ENCODE peak calls at places on chromosomes 3 and 15, in ten cellular contexts. U is fibroblast of lung; A is foreskin fibroblast; T is fibroblast of the aortic adventitia; D is HFFc6; C is GM10248; E is CD8-positive, alpha-beta T cell; M is heart left ventricle; J is NB4; W is mucosa of descending colon. Y is an unnamed sample.

GRCh38 chr3:184676927-184677326 is 34.9 kb downstream of the MAGEF1 start:
- DNase-seq in U (no peak), A (no peak), T (no peak), D (no peak), C (no peak), E (no peak), M (no peak), J (peak), W (no peak), Y (no peak)

GRCh38 chr3:142735462-142735861 is 11.6 kb downstream of the TRPC1 start:
- DNase-seq in U (no peak), A (no peak), T (no peak), D (no peak), C (no peak), E (no peak), M (no peak), J (no peak), W (no peak), Y (no peak)

GRCh38 chr3:114480442-114480841 is 186.6 kb downstream of the TIGIT start:
- DNase-seq in U (no peak), A (peak), T (peak), D (no peak), C (no peak), E (no peak), M (no peak), J (no peak), W (no peak), Y (no peak)

GRCh38 chr15:58159827-58160386 is 21.7 kb downstream of the AQP9 start:
- DNase-seq in U (no peak), A (no peak), T (no peak), D (no peak), C (no peak), E (no peak), M (no peak), J (no peak), W (no peak), Y (no peak)

GRCh38 chr3:134419214-134419965 is 45.1 kb upstream of the AMOTL2 start:
- DNase-seq in U (no peak), A (no peak), T (no peak), D (no peak), C (no peak), E (no peak), M (no peak), J (no peak), W (no peak), Y (no peak)

GRCh38 chr3:65019412-65020093 is 331.8 kb upstream of the ADAMTS9 start:
- DNase-seq in U (peak), A (peak), T (no peak), D (no peak), C (no peak), E (no peak), M (no peak), J (no peak), W (no peak), Y (no peak)

GRCh38 chr15:65408370-65409283 is 14.1 kb downstream of the IGDCC4 start:
- DNase-seq in U (peak), A (no peak), T (no peak), D (no peak), C (no peak), E (no peak), M (no peak), J (no peak), W (no peak), Y (no peak)

GRCh38 chr3:120349819-120350125 is 618 bp upstream of the LRRC58 start:
- DNase-seq in U (no peak), A (no peak), T (no peak), D (no peak), C (no peak), E (no peak), M (no peak), J (no peak), W (no peak), Y (no peak)

GRCh38 chr3:30269751-30270445 is 336.5 kb upstream of the TGFBR2 start:
- DNase-seq in U (peak), A (no peak), T (no peak), D (no peak), C (no peak), E (no peak), M (peak), J (peak), W (no peak), Y (no peak)

GRCh38 chr3:102195198-102195948 is 239.4 kb upstream of the ZPLD1 start:
- DNase-seq in U (peak), A (no peak), T (no peak), D (no peak), C (no peak), E (no peak), M (peak), J (no peak), W (no peak), Y (no peak)

GRCh38 chr3:196355668-196356067 is 17.5 kb upstream of the TM4SF19 start:
- DNase-seq in U (no peak), A (no peak), T (no peak), D (no peak), C (no peak), E (no peak), M (no peak), J (no peak), W (no peak), Y (no peak)

GRCh38 chr3:8307545-8308110 is 194.0 kb upstream of the LMCD1 start:
- DNase-seq in U (no peak), A (no peak), T (no peak), D (no peak), C (no peak), E (no peak), M (no peak), J (no peak), W (no peak), Y (no peak)

GRCh38 chr3:27079427-27080105 is 289.6 kb downstream of the NEK10 start:
- DNase-seq in U (peak), A (peak), T (peak), D (no peak), C (no peak), E (no peak), M (peak), J (no peak), W (no peak), Y (no peak)

GRCh38 chr3:47120138-47120537 is 43.8 kb downstream of the SETD2 start:
- DNase-seq in U (no peak), A (no peak), T (no peak), D (no peak), C (no peak), E (no peak), M (no peak), J (no peak), W (no peak), Y (no peak)
- TF ChIP-seq CTCF in U (no peak), A (no peak), T (no peak), D (no peak), C (no peak), E (no peak), M (no peak), J (no peak), W (no peak), Y (no peak)

DNA sequence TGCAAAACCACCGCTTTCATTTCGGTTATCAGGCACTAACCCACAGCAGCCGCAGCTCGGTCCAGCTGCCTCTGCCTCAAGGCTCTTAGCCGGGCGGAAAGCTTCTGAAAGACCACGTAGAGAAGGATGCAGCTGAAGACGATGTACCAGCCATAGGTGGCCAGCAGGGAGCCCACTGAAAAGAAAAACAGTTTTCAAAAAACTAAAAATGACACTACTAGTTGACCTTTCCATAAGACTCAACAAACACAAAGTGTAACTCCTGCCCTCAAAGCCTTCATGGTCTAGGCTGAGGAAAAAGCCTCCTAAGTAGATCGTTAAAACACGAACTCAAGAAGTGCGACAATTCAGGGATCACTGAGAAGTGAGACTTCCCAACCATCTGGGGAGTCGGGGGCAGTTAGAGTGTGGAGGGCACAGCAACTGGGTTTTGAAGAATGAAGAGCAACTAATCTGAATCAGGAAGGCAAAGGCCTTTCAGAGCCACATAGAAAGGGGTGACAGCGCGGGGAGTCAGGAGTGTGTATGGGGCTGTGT is 716 bp downstream of the SELENOS start:
- DNase-seq in U (no peak), A (peak), T (peak), D (no peak), C (peak), E (no peak), M (no peak), J (peak), W (no peak), Y (no peak)
- TF ChIP-seq CTCF in U (no peak), A (peak), T (peak), D (peak), C (peak), E (no peak), M (peak), J (peak), W (no peak), Y (peak)

GRCh38 chr3:78165876-78166275 is 1126.0 kb downstream of the ROBO2 start:
- DNase-seq in U (no peak), A (no peak), T (no peak), D (no peak), C (no peak), E (no peak), M (no peak), J (no peak), W (no peak), Y (no peak)
- TF ChIP-seq CTCF in U (no peak), A (peak), T (no peak), D (peak), C (no peak), E (no peak), M (no peak), J (no peak), W (no peak), Y (peak)

DNA sequence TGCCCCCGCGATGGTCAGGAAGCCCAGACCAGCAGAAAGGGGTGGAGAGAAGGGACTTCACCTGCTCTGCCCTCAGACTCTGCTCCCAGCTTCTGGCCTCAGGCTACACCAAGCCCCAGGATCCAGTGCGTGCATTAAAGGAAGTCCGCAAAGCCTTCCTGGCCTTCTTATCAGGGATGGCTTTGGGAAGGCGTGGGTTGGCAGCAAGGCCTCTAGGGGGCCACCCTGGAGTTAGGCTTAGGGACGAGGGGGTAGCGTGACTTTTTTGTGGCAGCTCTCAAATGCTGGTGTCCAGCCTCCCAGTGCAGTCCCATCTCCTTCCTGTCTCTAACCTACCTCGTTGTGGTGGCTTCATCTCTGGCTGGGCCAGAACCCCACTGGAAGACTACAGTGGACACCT is 18.9 kb upstream of the RPL29 start:
- DNase-seq in U (no peak), A (peak), T (no peak), D (no peak), C (no peak), E (no peak), M (no peak), J (peak), W (no peak), Y (no peak)
- TF ChIP-seq CTCF in U (peak), A (peak), T (peak), D (peak), C (no peak), E (no peak), M (no peak), J (peak), W (no peak), Y (peak)

GRCh38 chr15:99170476-99171065 is 65.7 kb downstream of the SYNM start:
- DNase-seq in U (no peak), A (no peak), T (no peak), D (no peak), C (no peak), E (no peak), M (peak), J (no peak), W (no peak), Y (no peak)
- TF ChIP-seq CTCF in U (no peak), A (no peak), T (no peak), D (no peak), C (no peak), E (no peak), M (no peak), J (no peak), W (no peak), Y (no peak)

DNA sequence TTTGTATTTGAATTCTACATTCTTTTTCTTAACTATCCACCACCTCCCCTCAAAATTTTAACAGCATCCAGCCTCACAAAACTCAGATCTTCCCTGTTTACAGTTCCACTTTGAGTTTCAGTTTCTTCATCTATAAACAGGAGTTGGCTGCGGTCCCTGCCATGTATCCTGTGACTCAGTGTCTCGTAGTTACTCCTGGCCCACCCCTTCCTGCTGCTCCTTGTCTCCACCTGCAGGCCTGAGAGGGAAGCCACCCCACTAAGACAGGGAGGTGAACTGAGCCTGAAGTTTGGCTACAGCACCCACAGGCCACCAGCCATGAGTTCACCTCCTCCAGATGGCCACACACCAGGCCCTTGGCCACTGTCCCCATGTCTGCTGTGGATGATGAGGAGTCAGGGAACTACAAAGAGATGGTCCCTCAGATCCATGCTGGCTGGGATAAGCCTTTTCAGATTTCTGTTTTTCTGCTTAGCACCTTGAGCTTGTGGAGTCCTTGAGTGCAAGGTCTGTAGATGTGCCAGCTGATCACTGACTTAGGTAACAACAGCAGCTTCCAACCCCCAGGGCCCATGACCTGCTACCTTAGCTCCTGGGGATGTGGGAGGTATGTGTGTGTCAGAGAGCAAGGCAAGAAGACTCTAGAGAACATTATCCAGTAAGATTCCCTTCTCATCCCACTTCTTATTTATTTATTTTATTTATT is 37.5 kb downstream of the CD86 start:
- DNase-seq in U (peak), A (no peak), T (peak), D (peak), C (no peak), E (no peak), M (peak), J (peak), W (no peak), Y (no peak)
- TF ChIP-seq CTCF in U (peak), A (peak), T (peak), D (peak), C (peak), E (no peak), M (no peak), J (peak), W (no peak), Y (peak)

GRCh38 chr3:180085122-180085710 is 48.5 kb upstream of the PEX5L start:
- DNase-seq in U (no peak), A (no peak), T (no peak), D (no peak), C (no peak), E (no peak), M (no peak), J (peak), W (no peak), Y (no peak)
- TF ChIP-seq CTCF in U (no peak), A (no peak), T (no peak), D (no peak), C (no peak), E (no peak), M (no peak), J (no peak), W (no peak), Y (no peak)

DNA sequence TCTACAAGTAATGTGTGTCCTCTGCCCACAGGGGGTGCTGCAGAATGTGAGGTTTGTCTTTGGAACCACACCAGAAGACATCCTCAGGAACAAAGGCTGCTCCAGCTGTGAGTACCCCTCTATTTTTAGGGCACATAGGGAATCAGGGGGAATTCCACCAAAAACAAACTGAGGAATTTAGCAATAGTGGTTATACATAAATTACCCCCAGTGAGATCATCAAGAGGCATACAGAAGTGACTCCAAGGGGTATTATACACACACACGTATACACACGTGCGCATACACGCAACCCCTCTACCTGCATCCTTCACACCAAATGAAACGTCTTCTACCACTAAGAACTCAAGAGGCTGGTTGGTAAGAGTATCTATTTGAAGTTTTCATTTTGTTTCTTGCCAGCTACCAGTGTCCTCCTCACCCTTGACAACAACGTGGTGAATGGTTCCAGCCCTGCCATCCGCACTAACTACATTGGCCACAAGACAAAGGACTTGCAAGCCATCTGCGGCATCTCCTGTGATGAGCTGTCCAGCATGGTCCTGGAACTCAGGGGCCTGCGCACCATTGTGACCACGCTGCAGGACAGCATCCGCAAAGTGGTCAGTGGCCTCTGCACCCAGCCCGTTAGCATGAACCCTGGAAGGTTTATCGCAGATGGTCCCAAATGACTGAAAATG is 2.8 kb downstream of the THBS1 start:
- DNase-seq in U (peak), A (peak), T (peak), D (peak), C (peak), E (no peak), M (no peak), J (peak), W (no peak), Y (peak)
- TF ChIP-seq CTCF in U (peak), A (peak), T (peak), D (peak), C (peak), E (peak), M (no peak), J (peak), W (peak), Y (peak)

GRCh38 chr3:123367467-123368154 is 81.3 kb downstream of the ADCY5 start:
- DNase-seq in U (no peak), A (no peak), T (no peak), D (no peak), C (no peak), E (no peak), M (no peak), J (no peak), W (no peak), Y (no peak)

GRCh38 chr3:123370819-123371218 is 78.1 kb downstream of the ADCY5 start:
- DNase-seq in U (no peak), A (no peak), T (no peak), D (no peak), C (no peak), E (no peak), M (no peak), J (no peak), W (no peak), Y (no peak)

GRCh38 chr3:123361019-123361418 is 87.9 kb downstream of the ADCY5 start:
- DNase-seq in U (no peak), A (no peak), T (no peak), D (no peak), C (no peak), E (no peak), M (no peak), J (no peak), W (no peak), Y (no peak)

GRCh38 chr3:123369085-123369484 is 79.8 kb downstream of the ADCY5 start:
- DNase-seq in U (no peak), A (no peak), T (no peak), D (no peak), C (no peak), E (no peak), M (no peak), J (no peak), W (no peak), Y (no peak)

DNA sequence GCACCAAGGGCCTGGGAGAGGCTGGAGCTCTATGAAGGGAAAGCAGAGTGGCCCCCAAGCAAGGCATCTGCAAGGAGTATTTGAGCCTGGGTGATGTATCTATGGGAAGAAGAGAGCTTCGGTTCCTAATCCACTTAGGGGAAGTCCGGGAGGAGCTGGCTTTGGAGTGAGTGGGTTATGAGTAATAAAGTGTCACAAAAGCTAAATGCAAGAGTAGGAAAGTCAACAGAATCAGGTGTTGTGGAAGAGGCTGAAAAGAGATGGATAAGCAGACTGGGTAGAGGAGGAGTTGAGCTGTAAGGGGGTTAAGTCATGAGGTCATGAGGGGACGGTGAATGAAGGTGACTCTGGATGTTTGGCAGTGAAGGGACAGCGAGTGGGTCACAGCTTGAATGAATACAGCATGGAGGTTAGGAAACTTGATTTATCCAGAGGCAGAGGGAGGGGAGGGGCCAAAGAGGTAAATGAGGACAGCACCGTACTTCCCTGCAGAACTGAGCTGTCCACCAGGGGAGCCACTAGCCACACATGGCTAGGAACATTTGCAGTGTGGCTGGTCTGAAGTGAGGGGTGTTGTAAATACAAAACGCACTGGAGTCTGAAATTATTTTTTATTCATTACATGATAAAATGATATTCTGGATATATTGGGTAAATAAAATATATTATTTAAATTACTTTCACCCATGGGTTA is 83.3 kb downstream of the ADCY5 start:
- DNase-seq in U (no peak), A (no peak), T (no peak), D (no peak), C (no peak), E (no peak), M (no peak), J (peak), W (no peak), Y (no peak)
- TF ChIP-seq CTCF in U (peak), A (peak), T (peak), D (peak), C (no peak), E (no peak), M (peak), J (peak), W (peak), Y (peak)

DNA sequence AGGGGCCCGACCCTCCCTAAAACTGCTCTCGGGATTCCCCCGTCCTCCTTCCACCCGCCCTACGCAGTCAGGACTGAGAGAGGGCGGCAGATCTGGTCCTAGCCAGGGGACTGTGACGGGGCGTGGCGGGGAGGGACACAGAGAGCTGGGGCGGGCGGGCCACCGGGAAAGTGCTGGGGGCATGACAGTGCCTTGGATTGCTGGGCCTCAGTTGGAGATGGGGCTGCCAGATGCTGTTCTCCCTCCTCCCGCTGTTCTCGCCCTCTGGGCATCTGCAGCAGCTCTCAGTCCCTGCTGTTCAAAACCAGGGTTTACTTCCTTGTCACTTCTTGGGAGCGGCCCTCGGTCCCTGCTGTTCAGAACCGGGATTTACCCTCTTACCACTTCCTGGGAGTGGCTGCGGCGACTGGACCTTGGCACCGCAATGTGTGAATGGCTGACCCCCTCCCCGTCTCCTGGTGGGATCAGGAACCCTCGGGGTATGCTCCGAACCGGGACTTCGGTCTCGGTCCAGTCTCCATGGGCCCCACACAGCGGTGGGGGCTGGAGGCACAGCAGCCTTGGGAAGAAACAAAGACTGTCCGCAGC is 1.8 kb upstream of the RPP25 start:
- DNase-seq in U (no peak), A (peak), T (peak), D (peak), C (no peak), E (no peak), M (peak), J (no peak), W (peak), Y (no peak)
- TF ChIP-seq CTCF in U (no peak), A (no peak), T (peak), D (peak), C (no peak), E (no peak), M (no peak), J (no peak), W (peak), Y (no peak)

Y was measured in AG09319.